ENCODE peak calls at places on chromosomes 3 and 15, in ten cellular contexts. One of them, this sample, is unnamed.

GRCh38 chr3:134496481-134497071 is 10.7 kb downstream of the CEP63 start:
- DNase-seq in GM03348: no peak
- DNase-seq in ELR: peak
- DNase-seq in AG10803: no peak
- DNase-seq in lower lobe of right lung: no peak
- DNase-seq in H9: no peak
- DNase-seq in fibroblast of lung: no peak
- DNase-seq in naive thymus-derived CD4-positive, alpha-beta T cell: no peak
- DNase-seq in RPMI8226: no peak
- DNase-seq in HTR-8/SVneo: no peak
- DNase-seq in this sample: no peak

GRCh38 chr3:185733980-185734724 is 90.7 kb downstream of the IGF2BP2 start:
- DNase-seq in lower lobe of right lung: no peak
- DNase-seq in naive thymus-derived CD4-positive, alpha-beta T cell: no peak
- DNase-seq in AG10803: peak
- DNase-seq in H9: peak
- DNase-seq in ELR: peak
- DNase-seq in GM03348: peak
- DNase-seq in RPMI8226: peak
- DNase-seq in fibroblast of lung: peak
- DNase-seq in HTR-8/SVneo: peak
- DNase-seq in this sample: peak

GRCh38 chr3:173395412-173396181 is 1.9 kb upstream of the NLGN1 start:
- DNase-seq in HTR-8/SVneo: peak
- DNase-seq in AG10803: peak
- DNase-seq in lower lobe of right lung: peak
- DNase-seq in fibroblast of lung: peak
- DNase-seq in RPMI8226: peak
- DNase-seq in naive thymus-derived CD4-positive, alpha-beta T cell: peak
- DNase-seq in GM03348: peak
- DNase-seq in H9: peak
- DNase-seq in ELR: peak
- DNase-seq in this sample: peak

GRCh38 chr3:183537295-183537730 is 18.2 kb downstream of the KLHL6 start:
- DNase-seq in fibroblast of lung: no peak
- DNase-seq in AG10803: peak
- DNase-seq in RPMI8226: no peak
- DNase-seq in lower lobe of right lung: peak
- DNase-seq in naive thymus-derived CD4-positive, alpha-beta T cell: no peak
- DNase-seq in H9: no peak
- DNase-seq in GM03348: peak
- DNase-seq in HTR-8/SVneo: no peak
- DNase-seq in ELR: peak
- DNase-seq in this sample: peak

GRCh38 chr3:145981057-145981456 is 179.9 kb downstream of the PLOD2 start:
- DNase-seq in lower lobe of right lung: no peak
- DNase-seq in RPMI8226: no peak
- DNase-seq in fibroblast of lung: no peak
- DNase-seq in AG10803: peak
- DNase-seq in HTR-8/SVneo: no peak
- DNase-seq in ELR: no peak
- DNase-seq in H9: no peak
- DNase-seq in GM03348: no peak
- DNase-seq in naive thymus-derived CD4-positive, alpha-beta T cell: no peak
- DNase-seq in this sample: no peak

GRCh38 chr15:67156426-67156825 is 91.0 kb downstream of the SMAD3 start:
- DNase-seq in ELR: no peak
- DNase-seq in GM03348: no peak
- DNase-seq in naive thymus-derived CD4-positive, alpha-beta T cell: no peak
- DNase-seq in HTR-8/SVneo: no peak
- DNase-seq in H9: no peak
- DNase-seq in AG10803: no peak
- DNase-seq in lower lobe of right lung: no peak
- DNase-seq in RPMI8226: no peak
- DNase-seq in fibroblast of lung: no peak
- DNase-seq in this sample: no peak

GRCh38 chr15:100902436-100903190 is 16.5 kb upstream of the LRRK1 start:
- DNase-seq in ELR: peak
- DNase-seq in AG10803: peak
- DNase-seq in HTR-8/SVneo: no peak
- DNase-seq in naive thymus-derived CD4-positive, alpha-beta T cell: no peak
- DNase-seq in fibroblast of lung: peak
- DNase-seq in H9: peak
- DNase-seq in GM03348: peak
- DNase-seq in lower lobe of right lung: peak
- DNase-seq in RPMI8226: peak
- DNase-seq in this sample: peak

GRCh38 chr3:194277547-194278091 is 73.5 kb downstream of the CPN2 start:
- DNase-seq in AG10803: peak
- DNase-seq in H9: peak
- DNase-seq in ELR: no peak
- DNase-seq in lower lobe of right lung: peak
- DNase-seq in fibroblast of lung: peak
- DNase-seq in naive thymus-derived CD4-positive, alpha-beta T cell: no peak
- DNase-seq in HTR-8/SVneo: no peak
- DNase-seq in GM03348: peak
- DNase-seq in RPMI8226: no peak
- DNase-seq in this sample: no peak

GRCh38 chr3:158792709-158793108 is 9.1 kb upstream of the MFSD1 start:
- DNase-seq in fibroblast of lung: peak
- DNase-seq in AG10803: peak
- DNase-seq in naive thymus-derived CD4-positive, alpha-beta T cell: no peak
- DNase-seq in H9: no peak
- DNase-seq in HTR-8/SVneo: peak
- DNase-seq in ELR: peak
- DNase-seq in RPMI8226: no peak
- DNase-seq in lower lobe of right lung: no peak
- DNase-seq in GM03348: peak
- DNase-seq in this sample: no peak

GRCh38 chr15:75620776-75621536 is 4.6 kb downstream of the SNUPN start:
- DNase-seq in GM03348: peak
- DNase-seq in fibroblast of lung: peak
- DNase-seq in H9: no peak
- DNase-seq in naive thymus-derived CD4-positive, alpha-beta T cell: no peak
- DNase-seq in lower lobe of right lung: peak
- DNase-seq in RPMI8226: no peak
- DNase-seq in HTR-8/SVneo: no peak
- DNase-seq in AG10803: peak
- DNase-seq in ELR: peak
- DNase-seq in this sample: no peak

GRCh38 chr3:195110647-195111321 is 160.2 kb downstream of the XXYLT1 start:
- DNase-seq in AG10803: peak
- DNase-seq in H9: no peak
- DNase-seq in fibroblast of lung: peak
- DNase-seq in RPMI8226: no peak
- DNase-seq in ELR: no peak
- DNase-seq in GM03348: no peak
- DNase-seq in HTR-8/SVneo: no peak
- DNase-seq in naive thymus-derived CD4-positive, alpha-beta T cell: no peak
- DNase-seq in lower lobe of right lung: no peak
- DNase-seq in this sample: peak

GRCh38 chr15:61186905-61187865 is 41.9 kb downstream of the RORA start:
- DNase-seq in HTR-8/SVneo: no peak
- DNase-seq in fibroblast of lung: peak
- DNase-seq in AG10803: peak
- DNase-seq in H9: no peak
- DNase-seq in ELR: no peak
- DNase-seq in GM03348: no peak
- DNase-seq in lower lobe of right lung: peak
- DNase-seq in naive thymus-derived CD4-positive, alpha-beta T cell: no peak
- DNase-seq in RPMI8226: no peak
- DNase-seq in this sample: no peak

GRCh38 chr3:33047842-33048834 is 48.8 kb downstream of the GLB1 start:
- DNase-seq in ELR: peak
- DNase-seq in GM03348: no peak
- DNase-seq in HTR-8/SVneo: no peak
- DNase-seq in AG10803: no peak
- DNase-seq in fibroblast of lung: no peak
- DNase-seq in naive thymus-derived CD4-positive, alpha-beta T cell: peak
- DNase-seq in RPMI8226: peak
- DNase-seq in lower lobe of right lung: no peak
- DNase-seq in H9: no peak
- DNase-seq in this sample: peak

GRCh38 chr3:43894176-43895049 is 203.7 kb downstream of the ABHD5 start:
- DNase-seq in fibroblast of lung: peak
- DNase-seq in H9: peak
- DNase-seq in lower lobe of right lung: peak
- DNase-seq in naive thymus-derived CD4-positive, alpha-beta T cell: no peak
- DNase-seq in ELR: peak
- DNase-seq in RPMI8226: peak
- DNase-seq in GM03348: peak
- DNase-seq in HTR-8/SVneo: no peak
- DNase-seq in AG10803: peak
- DNase-seq in this sample: no peak

GRCh38 chr3:142586803-142587406 is 8.4 kb upstream of the ATR start:
- DNase-seq in ELR: peak
- DNase-seq in fibroblast of lung: peak
- DNase-seq in GM03348: peak
- DNase-seq in HTR-8/SVneo: peak
- DNase-seq in AG10803: peak
- DNase-seq in naive thymus-derived CD4-positive, alpha-beta T cell: peak
- DNase-seq in lower lobe of right lung: no peak
- DNase-seq in RPMI8226: peak
- DNase-seq in H9: peak
- DNase-seq in this sample: peak

GRCh38 chr15:100566850-100567249 is 35.1 kb downstream of the LINS1 start:
- DNase-seq in GM03348: no peak
- DNase-seq in RPMI8226: no peak
- DNase-seq in AG10803: no peak
- DNase-seq in H9: no peak
- DNase-seq in ELR: no peak
- DNase-seq in HTR-8/SVneo: no peak
- DNase-seq in fibroblast of lung: no peak
- DNase-seq in lower lobe of right lung: no peak
- DNase-seq in naive thymus-derived CD4-positive, alpha-beta T cell: no peak
- DNase-seq in this sample: no peak